ENCODE peak calls at places on chromosome 15, in eight cellular contexts. S, L, G, D, Z, V, N and H are unnamed samples.

GRCh38 chr15:77507151-77507847 is 86.6 kb downstream of the HMG20A start:
- DNase-seq in S (no peak), L (peak), G (peak), D (peak), Z (no peak), V (no peak), N (no peak), H (peak)

GRCh38 chr15:35206060-35206675 is 121.1 kb upstream of the NANOGP8 start:
- DNase-seq in S (peak), L (no peak), G (no peak), D (no peak), Z (no peak), V (no peak), N (peak), H (no peak)

GRCh38 chr15:33846862-33847261 is 121.4 kb upstream of the CHRM5 start:
- DNase-seq in S (no peak), L (no peak), G (no peak), D (no peak), Z (no peak), V (no peak), N (no peak), H (no peak)

GRCh38 chr15:43828061-43828657 is 1.4 kb downstream of the WDR76 start:
- DNase-seq in S (no peak), L (no peak), G (no peak), D (no peak), Z (no peak), V (no peak), N (no peak), H (no peak)

GRCh38 chr15:26472661-26473060 is 300.2 kb downstream of the GABRB3 start:
- DNase-seq in S (no peak), L (no peak), G (no peak), D (no peak), Z (no peak), V (no peak), N (no peak), H (no peak)

GRCh38 chr15:78840661-78841060 is 29.4 kb upstream of the ADAMTS7 start:
- DNase-seq in S (no peak), L (no peak), G (no peak), D (no peak), Z (no peak), V (no peak), N (no peak), H (no peak)

GRCh38 chr15:37218351-37218916 is 118.1 kb upstream of the MEIS2 start:
- DNase-seq in S (no peak), L (no peak), G (no peak), D (no peak), Z (no peak), V (no peak), N (no peak), H (no peak)

GRCh38 chr15:96374494-96374893 is 44.0 kb downstream of the NR2F2 start:
- DNase-seq in S (no peak), L (no peak), G (no peak), D (no peak), Z (no peak), V (no peak), N (no peak), H (no peak)

GRCh38 chr15:87752250-87752951 is 504.1 kb downstream of the NTRK3 start:
- DNase-seq in S (peak), L (no peak), G (no peak), D (no peak), Z (no peak), V (no peak), N (no peak), H (peak)

GRCh38 chr15:88913017-88913849 is at the start of gene MFGE8:
- DNase-seq in S (peak), L (peak), G (peak), D (peak), Z (peak), V (no peak), N (peak), H (peak)

GRCh38 chr15:68560501-68561113 is 18.2 kb upstream of the CORO2B start:
- DNase-seq in S (no peak), L (no peak), G (no peak), D (peak), Z (no peak), V (no peak), N (no peak), H (no peak)

GRCh38 chr15:51718199-51718598 is 19.3 kb downstream of the LYSMD2 start:
- DNase-seq in S (no peak), L (no peak), G (no peak), D (no peak), Z (no peak), V (no peak), N (no peak), H (no peak)

GRCh38 chr15:42059661-42060476 is 34.5 kb downstream of the PLA2G4D start:
- DNase-seq in S (peak), L (no peak), G (peak), D (no peak), Z (no peak), V (no peak), N (peak), H (peak)

GRCh38 chr15:63065262-63066234 is 23.0 kb downstream of the TPM1 start:
- DNase-seq in S (peak), L (no peak), G (no peak), D (no peak), Z (no peak), V (no peak), N (no peak), H (no peak)

GRCh38 chr15:74776851-74777768 is 4.8 kb upstream of the CSK start:
- DNase-seq in S (no peak), L (no peak), G (no peak), D (no peak), Z (no peak), V (no peak), N (no peak), H (no peak)

GRCh38 chr15:71678191-71678590 is 132.2 kb upstream of the NR2E3 start:
- DNase-seq in S (no peak), L (no peak), G (no peak), D (no peak), Z (no peak), V (no peak), N (no peak), H (no peak)

GRCh38 chr15:71677766-71678165 is 132.6 kb upstream of the NR2E3 start:
- DNase-seq in S (no peak), L (no peak), G (no peak), D (no peak), Z (no peak), V (no peak), N (no peak), H (no peak)

GRCh38 chr15:71669688-71670087 is 140.7 kb upstream of the NR2E3 start:
- DNase-seq in S (no peak), L (no peak), G (no peak), D (no peak), Z (no peak), V (no peak), N (no peak), H (no peak)

GRCh38 chr15:71677352-71677751 is 133.0 kb upstream of the NR2E3 start:
- DNase-seq in S (no peak), L (no peak), G (no peak), D (no peak), Z (no peak), V (no peak), N (no peak), H (no peak)

GRCh38 chr15:71674354-71674753 is 136.0 kb upstream of the NR2E3 start:
- DNase-seq in S (no peak), L (no peak), G (no peak), D (no peak), Z (no peak), V (no peak), N (no peak), H (no peak)
- TF ChIP-seq CTCF in S (no peak), L (no peak), G (no peak), D (no peak), Z (no peak), V (no peak), N (no peak), H (no peak)

DNA sequence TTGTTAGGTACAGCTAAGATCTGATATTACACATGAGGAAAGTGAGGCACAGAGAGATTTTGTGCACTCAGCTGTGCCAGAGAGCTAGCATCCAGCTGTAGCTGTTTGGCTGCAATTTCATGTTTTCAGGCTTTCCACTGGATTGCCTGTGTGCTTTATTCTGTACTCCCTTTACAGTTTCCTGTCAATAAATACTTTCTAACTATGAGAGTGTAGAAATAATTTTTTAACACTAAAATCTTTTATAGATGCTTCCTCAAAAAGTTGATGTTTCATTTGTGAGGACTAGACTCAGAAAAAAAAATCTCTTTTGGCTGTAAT is 6.0 kb downstream of the MAP2K5 start:
- DNase-seq in S (no peak), L (no peak), G (no peak), D (no peak), Z (no peak), V (no peak), N (no peak), H (no peak)
- H3K27ac ChIP-seq in S (no peak), L (peak), G (no peak), D (no peak), Z (no peak), V (no peak), N (peak), H (no peak)

GRCh38 chr15:86538141-86538540 is 458.5 kb downstream of the AGBL1 start:
- DNase-seq in S (no peak), L (no peak), G (no peak), D (no peak), Z (no peak), V (no peak), N (no peak), H (no peak)

GRCh38 chr15:86540840-86541467 is 461.3 kb downstream of the AGBL1 start:
- DNase-seq in S (peak), L (no peak), G (no peak), D (no peak), Z (no peak), V (no peak), N (no peak), H (no peak)

GRCh38 chr15:86541540-86541939 is 461.9 kb downstream of the AGBL1 start:
- DNase-seq in S (no peak), L (no peak), G (no peak), D (no peak), Z (no peak), V (no peak), N (no peak), H (no peak)
- TF ChIP-seq CTCF in S (no peak), L (no peak), G (no peak), D (no peak), Z (no peak), V (no peak), N (no peak), H (no peak)

GRCh38 chr15:86316699-86317378 is 237.2 kb downstream of the AGBL1 start:
- DNase-seq in S (no peak), L (no peak), G (no peak), D (no peak), Z (no peak), V (no peak), N (no peak), H (no peak)
- H3K27ac ChIP-seq in S (no peak), L (peak), G (no peak), D (no peak), Z (no peak), V (no peak), N (peak), H (no peak)

GRCh38 chr15:82081904-82082810 is 36.3 kb upstream of the MEX3B start:
- DNase-seq in S (peak), L (no peak), G (no peak), D (no peak), Z (no peak), V (no peak), N (no peak), H (no peak)
- TF ChIP-seq CTCF in S (no peak), L (no peak), G (no peak), D (no peak), Z (no peak), V (no peak), N (no peak), H (no peak)